ENCODE peak calls at places on chromosomes 3 and 15, in four cellular contexts. F, C, V and R are unnamed samples.

GRCh38 chr3:48633743-48634142 is 1.5 kb downstream of the SLC26A6 start:
- DNase-seq in C (no peak), V (no peak), F (no peak), R (no peak)

GRCh38 chr3:171829841-171830559 is 13.1 kb upstream of the TMEM212 start:
- DNase-seq in F (peak; percentile 93), V (peak; percentile 86), C (no peak), R (no peak)

GRCh38 chr15:75713338-75713895 is 769 bp upstream of the CSPG4 start:
- DNase-seq in V (no peak), F (no peak), C (no peak), R (no peak)

GRCh38 chr3:62708642-62709041 is 166.6 kb downstream of the CADPS start:
- DNase-seq in C (no peak), V (no peak), F (no peak), R (no peak)

GRCh38 chr3:89795506-89795905 is 688.1 kb downstream of the EPHA3 start:
- DNase-seq in V (no peak), F (no peak), C (no peak), R (no peak)

GRCh38 chr3:36525115-36525711 is 144.9 kb downstream of the STAC start:
- DNase-seq in C (no peak), F (peak; percentile 36), V (no peak), R (no peak)

GRCh38 chr3:43695443-43695842 is 4.7 kb downstream of the ABHD5 start:
- DNase-seq in V (no peak), C (no peak), F (no peak), R (no peak)

GRCh38 chr3:182092662-182093262 is 381.0 kb downstream of the SOX2 start:
- DNase-seq in C (peak; percentile 80), F (no peak), V (peak; percentile 60), R (no peak)

GRCh38 chr15:52208306-52208946 is 17.2 kb upstream of the GNB5 start:
- DNase-seq in C (peak; percentile 68), V (peak; percentile 79), F (peak; percentile 85), R (no peak)

GRCh38 chr15:40327338-40327917 is 3.9 kb downstream of the INAFM2 start:
- DNase-seq in C (no peak), F (no peak), V (no peak), R (no peak)

GRCh38 chr3:49462222-49462621 is 7.8 kb upstream of the DAG1 start:
- DNase-seq in V (no peak), C (no peak), F (peak; percentile 24), R (no peak)

GRCh38 chr3:120615863-120616599 is 19.9 kb downstream of the NDUFB4 start:
- DNase-seq in F (peak; percentile 84), V (no peak), C (no peak), R (no peak)

GRCh38 chr15:84681822-84682221 is 23.8 kb upstream of the NMB start:
- DNase-seq in F (peak; percentile 67), C (no peak), V (no peak), R (no peak)

GRCh38 chr3:29026959-29027358 is 253.9 kb upstream of the RBMS3 start:
- DNase-seq in F (no peak), C (no peak), V (no peak), R (no peak)

GRCh38 chr3:144053121-144053520 is 81.5 kb downstream of the DIPK2A start:
- DNase-seq in F (no peak), C (peak; percentile 19), V (no peak), R (no peak)

GRCh38 chr3:24259901-24260512 is 234.6 kb downstream of the THRB start:
- DNase-seq in F (no peak), C (no peak), V (no peak), R (peak; percentile 14)

GRCh38 chr3:27312044-27312668 is 57.0 kb downstream of the NEK10 start:
- DNase-seq in F (peak; percentile 85), V (peak; percentile 26), C (peak; percentile 81), R (no peak)

GRCh38 chr15:67019886-67020520 is 45.4 kb upstream of the SMAD3 start:
- DNase-seq in V (no peak), F (no peak), C (no peak), R (no peak)

GRCh38 chr15:78069052-78069414 is 8.5 kb downstream of the TBC1D2B start:
- DNase-seq in C (no peak), F (peak; percentile 84), V (no peak), R (no peak)

GRCh38 chr15:78642341-78642740 is 1.3 kb upstream of the CHRNB4 start:
- DNase-seq in F (no peak), V (no peak), C (no peak), R (no peak)

GRCh38 chr15:80825361-80826030 is 46.3 kb downstream of the CEMIP start:
- DNase-seq in C (no peak), F (no peak), V (no peak), R (no peak)

GRCh38 chr3:38690185-38690584 is 40.7 kb upstream of the SCN5A start:
- DNase-seq in F (no peak), C (no peak), V (no peak), R (no peak)

GRCh38 chr3:114104414-114104813 is 47.9 kb downstream of the QTRT2 start:
- DNase-seq in F (no peak), C (no peak), V (no peak), R (no peak)

GRCh38 chr15:69305204-69305931 is 6.7 kb downstream of the PAQR5 start:
- DNase-seq in V (peak; percentile 67), F (peak; percentile 39), C (peak; percentile 14), R (peak; percentile 9)

GRCh38 chr3:38524141-38524739 is 28.1 kb downstream of the EXOG start:
- DNase-seq in C (no peak), V (no peak), F (no peak), R (no peak)

GRCh38 chr3:55471522-55472280 is 15.4 kb downstream of the WNT5A start:
- DNase-seq in F (no peak), V (no peak), C (no peak), R (no peak)

GRCh38 chr3:142310439-142310838 is 85.1 kb upstream of the GK5 start:
- DNase-seq in C (no peak), V (no peak), F (no peak), R (no peak)

GRCh38 chr3:41095702-41096101 is 103.6 kb upstream of the CTNNB1 start:
- DNase-seq in V (no peak), C (no peak), F (peak; percentile 47), R (no peak)

GRCh38 chr3:22939349-22939748 is 263.8 kb upstream of the UBE2E2 start:
- DNase-seq in F (peak; percentile 39), C (no peak), V (no peak), R (no peak)

GRCh38 chr15:80494311-80494710 is 90.1 kb downstream of the ARNT2 start:
- DNase-seq in F (no peak), C (no peak), V (peak; percentile 40), R (no peak)

GRCh38 chr3:40980467-40980866 is 218.8 kb upstream of the CTNNB1 start:
- DNase-seq in V (no peak), F (no peak), C (no peak), R (no peak)

GRCh38 chr15:85029221-85029620 is 47.6 kb downstream of the PDE8A start:
- DNase-seq in C (no peak), F (no peak), V (no peak), R (no peak)

GRCh38 chr15:68434021-68434420 is 2.1 kb upstream of the ITGA11 start:
- DNase-seq in V (no peak), C (no peak), F (no peak), R (no peak)

GRCh38 chr3:32821686-32822296 is 4.0 kb downstream of the TRIM71 start:
- DNase-seq in V (no peak), F (no peak), C (no peak), R (no peak)